ENCODE peak calls at places on chromosomes 3 and 15, in eight cellular contexts. J is Caki2; M is stromal cell of bone marrow; K is nephron progenitor cell; H is ELR; L is sciatic nerve; Q is HCEC 1CT; Z is activated CD4-positive, alpha-beta T cell treated with anti-CD3 and anti-CD28 coated beads for 24 hours. E is an unnamed sample.

GRCh38 chr15:68767833-68768232 is 52.9 kb downstream of the ANP32A start:
- DNase-seq in J (no peak), M (no peak), K (no peak), H (no peak), L (no peak), Q (no peak), Z (no peak), E (no peak)

GRCh38 chr3:197317250-197317963 is 19.0 kb upstream of the DLG1 start:
- DNase-seq in J (no peak), M (peak), K (no peak), H (peak), L (no peak), Q (peak), Z (no peak), E (no peak)

GRCh38 chr3:43455233-43455632 is 166.6 kb downstream of the ANO10 start:
- DNase-seq in J (peak), M (peak), K (no peak), H (peak), L (no peak), Q (peak), Z (no peak), E (no peak)

GRCh38 chr3:118501152-118501551 is 533.5 kb downstream of the IGSF11 start:
- DNase-seq in J (no peak), M (peak), K (peak), H (no peak), L (peak), Q (no peak), Z (no peak), E (no peak)

GRCh38 chr3:149080011-149080698 is 6.2 kb downstream of the HLTF start:
- DNase-seq in J (no peak), M (peak), K (no peak), H (peak), L (no peak), Q (no peak), Z (no peak), E (no peak)

GRCh38 chr15:27671794-27672438 is 427.2 kb downstream of the OCA2 start:
- DNase-seq in J (peak), M (no peak), K (peak), H (no peak), L (no peak), Q (no peak), Z (no peak), E (no peak)

GRCh38 chr3:120448707-120449650 is 1.8 kb downstream of the FSTL1 start:
- DNase-seq in J (no peak), M (no peak), K (peak), H (peak), L (no peak), Q (peak), Z (no peak), E (no peak)

GRCh38 chr15:50939911-50940310 is 31.4 kb downstream of the AP4E1 start:
- DNase-seq in J (no peak), M (no peak), K (no peak), H (peak), L (no peak), Q (peak), Z (no peak), E (no peak)

GRCh38 chr15:58269455-58270414 is 131.6 kb downstream of the AQP9 start:
- DNase-seq in J (peak), M (peak), K (peak), H (peak), L (no peak), Q (peak), Z (no peak), E (no peak)

GRCh38 chr3:197599089-197599765 is 43.5 kb upstream of the BDH1 start:
- DNase-seq in J (peak), M (peak), K (peak), H (peak), L (peak), Q (peak), Z (peak), E (peak)

GRCh38 chr3:134988666-134989065 is 193.6 kb downstream of the EPHB1 start:
- DNase-seq in J (no peak), M (peak), K (no peak), H (peak), L (no peak), Q (no peak), Z (no peak), E (no peak)

GRCh38 chr3:30655187-30655812 is 48.9 kb downstream of the TGFBR2 start:
- DNase-seq in J (no peak), M (peak), K (no peak), H (no peak), L (no peak), Q (no peak), Z (no peak), E (no peak)

GRCh38 chr15:53910236-53910849 is 67.9 kb upstream of the UNC13C start:
- DNase-seq in J (no peak), M (no peak), K (no peak), H (no peak), L (no peak), Q (no peak), Z (no peak), E (no peak)

GRCh38 chr15:78071378-78071777 is 6.1 kb downstream of the TBC1D2B start:
- DNase-seq in J (no peak), M (no peak), K (no peak), H (no peak), L (no peak), Q (no peak), Z (no peak), E (no peak)

GRCh38 chr3:125125822-125126245 is 70.0 kb upstream of the HEG1 start:
- DNase-seq in J (no peak), M (peak), K (no peak), H (peak), L (no peak), Q (peak), Z (no peak), E (no peak)

GRCh38 chr3:57434041-57434440 is 110.1 kb downstream of the DNAH12 start:
- DNase-seq in J (peak), M (peak), K (peak), H (peak), L (no peak), Q (peak), Z (no peak), E (no peak)

GRCh38 chr3:105593315-105593714 is 226.6 kb downstream of the ALCAM start:
- DNase-seq in J (no peak), M (no peak), K (no peak), H (no peak), L (no peak), Q (no peak), Z (no peak), E (no peak)

GRCh38 chr15:90930861-90931629 is 1.3 kb downstream of the HDDC3 start:
- DNase-seq in J (no peak), M (no peak), K (no peak), H (peak), L (peak), Q (no peak), Z (no peak), E (no peak)

GRCh38 chr3:41163399-41163798 is 35.9 kb upstream of the CTNNB1 start:
- DNase-seq in J (no peak), M (no peak), K (no peak), H (no peak), L (no peak), Q (no peak), Z (no peak), E (no peak)

GRCh38 chr3:111285691-111286090 is 214.1 kb downstream of the NECTIN3 start:
- DNase-seq in J (no peak), M (no peak), K (no peak), H (no peak), L (no peak), Q (no peak), Z (no peak), E (no peak)

GRCh38 chr3:18423401-18424212 is 1.5 kb downstream of the SATB1 start:
- DNase-seq in J (no peak), M (peak), K (peak), H (peak), L (peak), Q (peak), Z (peak), E (peak)

GRCh38 chr3:52084954-52085730 is 28.8 kb upstream of the DUSP7 start:
- DNase-seq in J (no peak), M (no peak), K (no peak), H (no peak), L (no peak), Q (no peak), Z (no peak), E (peak)

GRCh38 chr3:65846936-65847335 is 191.8 kb downstream of the MAGI1 start:
- DNase-seq in J (no peak), M (no peak), K (no peak), H (no peak), L (no peak), Q (no peak), Z (no peak), E (no peak)

GRCh38 chr15:22258402-22259150 is 178.2 kb downstream of the OR4M2 start:
- DNase-seq in J (no peak), M (no peak), K (no peak), H (no peak), L (no peak), Q (no peak), Z (no peak), E (peak)

GRCh38 chr3:133525435-133525834 is 48.1 kb upstream of the CDV3 start:
- DNase-seq in J (no peak), M (no peak), K (no peak), H (no peak), L (no peak), Q (no peak), Z (no peak), E (no peak)

GRCh38 chr15:34644061-34644460 is 60.6 kb upstream of the GOLGA8B start:
- DNase-seq in J (no peak), M (peak), K (no peak), H (peak), L (no peak), Q (peak), Z (no peak), E (no peak)

GRCh38 chr15:89119489-89120478 is 31.5 kb downstream of the ABHD2 start:
- DNase-seq in J (peak), M (peak), K (no peak), H (peak), L (no peak), Q (peak), Z (no peak), E (no peak)

GRCh38 chr3:127044996-127045395 is 62.1 kb downstream of the PLXNA1 start:
- DNase-seq in J (no peak), M (no peak), K (no peak), H (peak), L (peak), Q (no peak), Z (no peak), E (peak)

GRCh38 chr3:146065573-146066006 is 95.4 kb downstream of the PLOD2 start:
- DNase-seq in J (no peak), M (peak), K (peak), H (peak), L (no peak), Q (peak), Z (no peak), E (no peak)

E was measured in spleen.